ENCODE peak calls at places on chromosomes 13 and 19, in nine cellular contexts. D, X, P, K, B, Y, W, M and S are unnamed samples.

GRCh38 chr19:2249880-2250764 is 999 bp downstream of the AMH start:
- DNase-seq in X (no peak), W (no peak), P (no peak), M (no peak), B (no peak), K (no peak), Y (no peak), D (no peak), S (no peak)

GRCh38 chr19:45376045-45376724 is 5.8 kb upstream of the ERCC2 start:
- DNase-seq in Y (no peak), B (peak; percentile 65), P (no peak), K (peak; percentile 99), M (peak; percentile 97), D (no peak), W (no peak), X (peak; percentile 93), S (peak; percentile 74)

GRCh38 chr13:101779147-101779546 is 326.7 kb downstream of the ITGBL1 start:
- DNase-seq in X (no peak), M (no peak), D (no peak), B (no peak), W (no peak), P (no peak), Y (no peak), K (no peak), S (no peak)

GRCh38 chr19:53881482-53882390 is at the start of gene PRKCG:
- DNase-seq in Y (peak; percentile 52), K (no peak), D (peak; percentile 59), X (no peak), M (no peak), W (peak; percentile 80), B (peak; percentile 70), P (no peak), S (no peak)

GRCh38 chr19:18697680-18698079 is 14.2 kb downstream of the CRTC1 start:
- DNase-seq in K (no peak), B (no peak), Y (peak; percentile 54), W (no peak), X (no peak), D (no peak), P (no peak), M (no peak), S (no peak)

GRCh38 chr19:6126335-6126974 is 9.0 kb upstream of the ACSBG2 start:
- DNase-seq in W (peak; percentile 65), K (peak; percentile 78), Y (no peak), M (no peak), B (peak; percentile 39), D (no peak), X (no peak), P (no peak), S (no peak)

GRCh38 chr13:75258159-75258782 is 223.7 kb downstream of the TBC1D4 start:
- DNase-seq in B (peak; percentile 15), D (no peak), P (no peak), W (no peak), M (peak; percentile 19), X (no peak), Y (no peak), K (peak; percentile 70), S (peak; percentile 26)

GRCh38 chr19:3591876-3592613 is 6.8 kb downstream of the GIPC3 start:
- DNase-seq in D (no peak), P (no peak), K (peak; percentile 40), X (no peak), B (no peak), W (no peak), M (no peak), Y (no peak), S (no peak)

GRCh38 chr13:97254809-97255208 is 32.7 kb downstream of the MBNL2 start:
- DNase-seq in K (no peak), D (no peak), W (no peak), M (no peak), Y (no peak), P (no peak), B (no peak), X (no peak), S (peak; percentile 74)

GRCh38 chr13:49371943-49372636 is 71.8 kb downstream of the CAB39L start:
- DNase-seq in P (no peak), D (no peak), W (no peak), Y (no peak), K (no peak), M (no peak), B (no peak), X (no peak), S (no peak)

GRCh38 chr19:39873385-39873784 is 27.2 kb upstream of the FBL start:
- DNase-seq in D (no peak), P (no peak), X (no peak), K (no peak), M (no peak), B (no peak), Y (no peak), W (no peak), S (no peak)

GRCh38 chr13:99217461-99218101 is 16.9 kb downstream of the UBAC2 start:
- DNase-seq in B (no peak), W (no peak), X (no peak), K (no peak), D (no peak), M (no peak), Y (no peak), P (no peak), S (no peak)

GRCh38 chr13:30711375-30711774 is 24.0 kb upstream of the ALOX5AP start:
- DNase-seq in K (peak; percentile 70), M (no peak), W (no peak), P (no peak), D (no peak), B (no peak), X (no peak), Y (no peak), S (no peak)